ENCODE peak calls at places on chromosome 6, in eight cellular contexts. H, M, T, V, U, L, F and B are unnamed samples.

GRCh38 chr6:40789143-40789764 is 202.1 kb upstream of the LRFN2 start:
- DNase-seq in H (no peak), M (no peak), T (no peak), V (no peak), U (no peak), L (peak; percentile 9), F (no peak), B (no peak)

GRCh38 chr6:104597541-104598050 is 262.1 kb downstream of the HACE1 start:
- DNase-seq in H (no peak), M (no peak), T (no peak), V (no peak), U (no peak), L (no peak), F (no peak), B (no peak)

GRCh38 chr6:152170702-152171667 is 363.5 kb downstream of the ESR1 start:
- DNase-seq in H (no peak), M (no peak), T (no peak), V (peak; percentile 31), U (peak; percentile 75), L (peak; percentile 84), F (no peak), B (no peak)

GRCh38 chr6:24033284-24033683 is 92.7 kb upstream of the NRSN1 start:
- DNase-seq in H (no peak), M (no peak), T (no peak), V (no peak), U (no peak), L (no peak), F (no peak), B (no peak)

GRCh38 chr6:158560787-158561246 is 926 bp downstream of the TMEM181 start:
- DNase-seq in H (peak; percentile 35), M (no peak), T (no peak), V (peak; percentile 54), U (peak; percentile 40), L (peak; percentile 40), F (no peak), B (peak; percentile 51)

GRCh38 chr6:57421503-57421902 is 104.1 kb downstream of the PRIM2 start:
- DNase-seq in H (no peak), M (no peak), T (no peak), V (no peak), U (no peak), L (peak; percentile 7), F (no peak), B (no peak)

GRCh38 chr6:57284056-57284455 is 33.4 kb upstream of the PRIM2 start:
- DNase-seq in H (no peak), M (no peak), T (no peak), V (no peak), U (no peak), L (peak; percentile 13), F (no peak), B (no peak)

GRCh38 chr6:143678980-143679379 is 1.2 kb downstream of the PHACTR2 start:
- DNase-seq in H (no peak), M (no peak), T (no peak), V (no peak), U (no peak), L (no peak), F (no peak), B (no peak)

GRCh38 chr6:501891-502601 is 110.5 kb downstream of the IRF4 start:
- DNase-seq in H (no peak), M (no peak), T (no peak), V (no peak), U (peak; percentile 74), L (no peak), F (no peak), B (no peak)

GRCh38 chr6:41560440-41561192 is 14.4 kb downstream of the FOXP4 start:
- DNase-seq in H (peak; percentile 81), M (peak; percentile 40), T (no peak), V (peak; percentile 59), U (peak; percentile 81), L (no peak), F (peak; percentile 81), B (peak; percentile 65)

GRCh38 chr6:24394061-24394460 is 8.7 kb upstream of the MRS2 start:
- DNase-seq in H (no peak), M (no peak), T (no peak), V (no peak), U (no peak), L (no peak), F (no peak), B (no peak)

GRCh38 chr6:89434954-89435353 is 2.0 kb downstream of the ANKRD6 start:
- DNase-seq in H (no peak), M (no peak), T (no peak), V (no peak), U (no peak), L (no peak), F (no peak), B (no peak)

GRCh38 chr6:38131527-38131965 is 312.0 kb downstream of the ZFAND3 start:
- DNase-seq in H (no peak), M (no peak), T (no peak), V (no peak), U (no peak), L (peak; percentile 94), F (no peak), B (no peak)

GRCh38 chr6:47009583-47009982 is 32.5 kb downstream of the ADGRF1 start:
- DNase-seq in H (no peak), M (no peak), T (no peak), V (no peak), U (no peak), L (no peak), F (no peak), B (no peak)

GRCh38 chr6:163986313-163986712 is 571.8 kb downstream of the QKI start:
- DNase-seq in H (peak; percentile 74), M (no peak), T (no peak), V (no peak), U (no peak), L (peak; percentile 53), F (no peak), B (no peak)

GRCh38 chr6:93341900-93342613 is 77.3 kb downstream of the EPHA7 start:
- DNase-seq in H (no peak), M (no peak), T (no peak), V (no peak), U (no peak), L (no peak), F (no peak), B (no peak)

GRCh38 chr6:64224819-64225218 is 589.2 kb downstream of the PHF3 start:
- DNase-seq in H (peak; percentile 21), M (no peak), T (no peak), V (no peak), U (no peak), L (peak; percentile 83), F (peak; percentile 53), B (no peak)

GRCh38 chr6:108355890-108356289 is 61.0 kb downstream of the AFG1L start:
- DNase-seq in H (no peak), M (no peak), T (no peak), V (no peak), U (no peak), L (no peak), F (no peak), B (no peak)

GRCh38 chr6:139308936-139309603 is 17.3 kb upstream of the TXLNB start:
- DNase-seq in H (peak; percentile 54), M (no peak), T (no peak), V (peak; percentile 35), U (no peak), L (peak; percentile 88), F (no peak), B (no peak)

GRCh38 chr6:163984446-163984936 is 570.0 kb downstream of the QKI start:
- DNase-seq in H (no peak), M (no peak), T (no peak), V (no peak), U (no peak), L (peak; percentile 10), F (no peak), B (no peak)

GRCh38 chr6:83215131-83216047 is 22.2 kb downstream of the RWDD2A start:
- DNase-seq in H (peak; percentile 72), M (no peak), T (peak; percentile 23), V (peak; percentile 65), U (peak; percentile 15), L (peak; percentile 89), F (no peak), B (no peak)

GRCh38 chr6:138824482-138825134 is 28.7 kb downstream of the ECT2L start:
- DNase-seq in H (no peak), M (no peak), T (no peak), V (no peak), U (no peak), L (no peak), F (no peak), B (no peak)

DNA sequence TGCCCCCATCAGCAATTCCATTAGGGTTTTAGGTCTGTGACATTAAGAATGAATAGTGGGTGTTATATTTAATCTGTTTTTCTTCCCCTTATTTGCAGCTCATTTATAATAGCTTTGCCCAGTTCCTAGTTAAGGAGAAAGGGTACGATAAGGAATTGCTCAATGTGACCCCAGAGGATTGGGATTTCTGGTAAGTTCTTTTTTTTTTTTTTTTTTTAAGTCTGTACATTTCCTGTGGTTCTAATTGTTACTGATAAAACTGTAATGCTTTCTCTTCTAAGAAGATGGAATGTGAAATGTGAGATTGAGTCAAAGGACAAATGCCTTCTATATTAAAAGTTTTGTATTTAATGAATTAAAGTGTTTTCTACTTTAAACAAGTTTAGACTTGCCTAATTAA is 5.5 kb downstream of the NT5DC1 start:
- DNase-seq in H (no peak), M (no peak), T (no peak), V (no peak), U (no peak), L (peak; percentile 71), F (no peak), B (no peak)
- TF ChIP-seq CTCF in H (no peak), M (no peak), T (no peak), V (no peak), U (no peak), L (no peak), F (no peak), B (no peak)

GRCh38 chr6:27479319-27480182 is 6.6 kb upstream of the ZNF184 start:
- DNase-seq in H (peak; percentile 85), M (no peak), T (peak; percentile 69), V (peak; percentile 63), U (peak; percentile 88), L (peak; percentile 95), F (peak; percentile 82), B (peak; percentile 68)
- TF ChIP-seq CTCF in H (no peak), M (peak; percentile 11), T (no peak), V (no peak), U (no peak), L (no peak), F (no peak), B (no peak)

GRCh38 chr6:165657325-165657680 is 5.7 kb downstream of the PDE10A start:
- DNase-seq in H (no peak), M (no peak), T (no peak), V (no peak), U (no peak), L (no peak), F (no peak), B (no peak)
- TF ChIP-seq CTCF in H (no peak), M (no peak), T (no peak), V (no peak), U (no peak), L (no peak), F (no peak), B (no peak)

GRCh38 chr6:125953502-125953875 is 3.1 kb upstream of the HINT3 start:
- DNase-seq in H (no peak), M (no peak), T (peak; percentile 63), V (peak; percentile 78), U (no peak), L (no peak), F (no peak), B (no peak)
- TF ChIP-seq CTCF in H (no peak), M (peak; percentile 64), T (peak; percentile 64), V (no peak), U (peak; percentile 15), L (peak; percentile 45), F (no peak), B (no peak)